ENCODE peak calls at places on chromosome 10, in ten cellular contexts. One of them, this sample, is unnamed.

GRCh38 chr10:100216006-100216405 is 13.4 kb downstream of the CHUK start:
- DNase-seq in transverse colon: no peak
- DNase-seq in brain microvascular endothelial cell: no peak
- DNase-seq in left ventricle myocardium inferior: no peak
- DNase-seq in GM20000: no peak
- DNase-seq in fibroblast of the aortic adventitia: no peak
- DNase-seq in adrenal gland: no peak
- DNase-seq in WTC11: no peak
- DNase-seq in dorsolateral prefrontal cortex: no peak
- DNase-seq in IMR-90: no peak
- DNase-seq in this sample: no peak

GRCh38 chr10:51139176-51139575 is 64.9 kb downstream of the PRKG1 start:
- DNase-seq in transverse colon: no peak
- DNase-seq in brain microvascular endothelial cell: no peak
- DNase-seq in left ventricle myocardium inferior: no peak
- DNase-seq in GM20000: no peak
- DNase-seq in fibroblast of the aortic adventitia: no peak
- DNase-seq in adrenal gland: no peak
- DNase-seq in WTC11: no peak
- DNase-seq in dorsolateral prefrontal cortex: no peak
- DNase-seq in IMR-90: peak
- DNase-seq in this sample: no peak

GRCh38 chr10:43255644-43256431 is 11.0 kb downstream of the RASGEF1A start:
- DNase-seq in transverse colon: no peak
- DNase-seq in brain microvascular endothelial cell: no peak
- DNase-seq in left ventricle myocardium inferior: no peak
- DNase-seq in GM20000: peak
- DNase-seq in fibroblast of the aortic adventitia: peak
- DNase-seq in adrenal gland: peak
- DNase-seq in WTC11: peak
- DNase-seq in dorsolateral prefrontal cortex: no peak
- DNase-seq in IMR-90: no peak
- DNase-seq in this sample: peak

GRCh38 chr10:86293323-86293840 is 73.2 kb downstream of the GRID1 start:
- DNase-seq in transverse colon: no peak
- DNase-seq in brain microvascular endothelial cell: no peak
- DNase-seq in left ventricle myocardium inferior: no peak
- DNase-seq in GM20000: no peak
- DNase-seq in fibroblast of the aortic adventitia: no peak
- DNase-seq in adrenal gland: peak
- DNase-seq in WTC11: no peak
- DNase-seq in dorsolateral prefrontal cortex: no peak
- DNase-seq in IMR-90: no peak
- DNase-seq in this sample: no peak

GRCh38 chr10:1559311-1559710 is 178.0 kb downstream of the ADARB2 start:
- DNase-seq in transverse colon: no peak
- DNase-seq in brain microvascular endothelial cell: no peak
- DNase-seq in left ventricle myocardium inferior: no peak
- DNase-seq in GM20000: no peak
- DNase-seq in fibroblast of the aortic adventitia: no peak
- DNase-seq in adrenal gland: no peak
- DNase-seq in WTC11: no peak
- DNase-seq in dorsolateral prefrontal cortex: no peak
- DNase-seq in IMR-90: no peak
- DNase-seq in this sample: no peak

GRCh38 chr10:11831520-11831951 is 8.4 kb downstream of the PROSER2 start:
- DNase-seq in transverse colon: no peak
- DNase-seq in brain microvascular endothelial cell: no peak
- DNase-seq in left ventricle myocardium inferior: no peak
- DNase-seq in GM20000: no peak
- DNase-seq in fibroblast of the aortic adventitia: peak
- DNase-seq in adrenal gland: no peak
- DNase-seq in WTC11: no peak
- DNase-seq in dorsolateral prefrontal cortex: no peak
- DNase-seq in IMR-90: no peak
- DNase-seq in this sample: no peak

GRCh38 chr10:78510566-78511323 is 477.1 kb downstream of the RPS24 start:
- DNase-seq in transverse colon: no peak
- DNase-seq in brain microvascular endothelial cell: no peak
- DNase-seq in left ventricle myocardium inferior: no peak
- DNase-seq in GM20000: no peak
- DNase-seq in fibroblast of the aortic adventitia: no peak
- DNase-seq in adrenal gland: no peak
- DNase-seq in WTC11: no peak
- DNase-seq in dorsolateral prefrontal cortex: no peak
- DNase-seq in IMR-90: no peak
- DNase-seq in this sample: no peak

GRCh38 chr10:106957825-106958581 is 206.5 kb downstream of the SORCS1 start:
- DNase-seq in transverse colon: no peak
- DNase-seq in brain microvascular endothelial cell: no peak
- DNase-seq in left ventricle myocardium inferior: no peak
- DNase-seq in GM20000: peak
- DNase-seq in fibroblast of the aortic adventitia: no peak
- DNase-seq in adrenal gland: no peak
- DNase-seq in WTC11: no peak
- DNase-seq in dorsolateral prefrontal cortex: no peak
- DNase-seq in IMR-90: no peak
- DNase-seq in this sample: no peak

GRCh38 chr10:18400911-18401260 is 250.5 kb downstream of the NSUN6 start:
- DNase-seq in transverse colon: peak
- DNase-seq in brain microvascular endothelial cell: no peak
- DNase-seq in left ventricle myocardium inferior: no peak
- DNase-seq in GM20000: no peak
- DNase-seq in fibroblast of the aortic adventitia: no peak
- DNase-seq in adrenal gland: peak
- DNase-seq in WTC11: peak
- DNase-seq in dorsolateral prefrontal cortex: peak
- DNase-seq in IMR-90: no peak
- DNase-seq in this sample: no peak

GRCh38 chr10:35434533-35434932 is 98.2 kb downstream of the CCNY start:
- DNase-seq in transverse colon: no peak
- DNase-seq in brain microvascular endothelial cell: no peak
- DNase-seq in left ventricle myocardium inferior: no peak
- DNase-seq in GM20000: no peak
- DNase-seq in fibroblast of the aortic adventitia: no peak
- DNase-seq in adrenal gland: no peak
- DNase-seq in WTC11: no peak
- DNase-seq in dorsolateral prefrontal cortex: no peak
- DNase-seq in IMR-90: no peak
- DNase-seq in this sample: no peak

GRCh38 chr10:7279303-7279702 is 131.5 kb downstream of the SFMBT2 start:
- DNase-seq in transverse colon: no peak
- DNase-seq in brain microvascular endothelial cell: no peak
- DNase-seq in left ventricle myocardium inferior: no peak
- DNase-seq in GM20000: no peak
- DNase-seq in fibroblast of the aortic adventitia: no peak
- DNase-seq in adrenal gland: no peak
- DNase-seq in WTC11: no peak
- DNase-seq in dorsolateral prefrontal cortex: no peak
- DNase-seq in IMR-90: no peak
- DNase-seq in this sample: no peak

GRCh38 chr10:72315054-72315453 is 39.7 kb downstream of the DNAJB12 start:
- DNase-seq in transverse colon: no peak
- DNase-seq in brain microvascular endothelial cell: no peak
- DNase-seq in left ventricle myocardium inferior: no peak
- DNase-seq in GM20000: no peak
- DNase-seq in fibroblast of the aortic adventitia: no peak
- DNase-seq in adrenal gland: peak
- DNase-seq in WTC11: no peak
- DNase-seq in dorsolateral prefrontal cortex: no peak
- DNase-seq in IMR-90: no peak
- DNase-seq in this sample: peak

GRCh38 chr10:47253651-47254375 is 46.2 kb upstream of the GDF10 start:
- DNase-seq in transverse colon: peak
- DNase-seq in brain microvascular endothelial cell: peak
- DNase-seq in left ventricle myocardium inferior: peak
- DNase-seq in GM20000: no peak
- DNase-seq in fibroblast of the aortic adventitia: peak
- DNase-seq in adrenal gland: no peak
- DNase-seq in WTC11: no peak
- DNase-seq in dorsolateral prefrontal cortex: no peak
- DNase-seq in IMR-90: peak
- DNase-seq in this sample: peak

GRCh38 chr10:122264442-122264841 is 6.7 kb upstream of the BTBD16 start:
- DNase-seq in transverse colon: no peak
- DNase-seq in brain microvascular endothelial cell: no peak
- DNase-seq in left ventricle myocardium inferior: no peak
- DNase-seq in GM20000: no peak
- DNase-seq in fibroblast of the aortic adventitia: peak
- DNase-seq in adrenal gland: no peak
- DNase-seq in WTC11: no peak
- DNase-seq in dorsolateral prefrontal cortex: no peak
- DNase-seq in IMR-90: peak
- DNase-seq in this sample: no peak

DNA sequence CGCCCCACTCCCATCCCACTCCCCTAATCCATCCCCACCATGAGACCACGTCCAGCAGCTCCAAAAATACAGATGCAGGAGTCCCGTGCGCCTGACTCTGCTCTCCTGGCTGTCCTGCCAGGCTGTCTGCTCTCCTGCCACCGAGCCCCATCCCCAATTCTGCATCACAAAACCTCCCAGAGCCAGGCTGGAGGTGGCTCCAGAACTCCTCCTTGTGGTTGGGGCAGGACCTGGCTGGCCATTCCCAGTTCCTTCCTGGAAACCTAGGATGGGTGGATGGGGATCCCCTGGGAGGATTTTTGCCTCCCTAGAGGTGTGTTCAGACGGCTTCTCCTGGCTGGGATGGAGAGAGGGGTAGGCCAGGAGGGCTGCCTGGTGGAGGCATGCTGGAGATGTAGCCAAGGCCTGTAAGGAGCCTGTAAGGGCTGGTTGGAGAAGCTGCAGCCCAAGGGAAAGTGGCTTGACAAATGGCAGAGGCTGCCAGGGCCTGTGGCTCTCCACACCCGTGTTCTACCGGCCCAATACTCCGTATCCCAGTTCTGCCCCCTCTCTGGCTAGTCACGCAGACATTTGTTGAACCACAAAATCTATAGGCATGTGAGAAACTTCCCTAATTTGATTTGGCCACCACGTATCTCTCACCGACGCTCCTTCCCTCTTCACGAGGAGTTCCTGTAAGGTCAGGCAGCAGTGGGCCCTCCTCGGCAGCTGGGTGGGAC is 99.3 kb downstream of the ARHGAP22 start:
- DNase-seq in transverse colon: no peak
- DNase-seq in brain microvascular endothelial cell: no peak
- DNase-seq in left ventricle myocardium inferior: no peak
- DNase-seq in GM20000: no peak
- DNase-seq in fibroblast of the aortic adventitia: no peak
- DNase-seq in adrenal gland: peak
- DNase-seq in WTC11: peak
- DNase-seq in dorsolateral prefrontal cortex: no peak
- DNase-seq in IMR-90: no peak
- DNase-seq in this sample: peak
- TF ChIP-seq CTCF in transverse colon: no peak
- TF ChIP-seq CTCF in brain microvascular endothelial cell: peak
- TF ChIP-seq CTCF in left ventricle myocardium inferior: no peak
- TF ChIP-seq CTCF in GM20000: no peak
- TF ChIP-seq CTCF in fibroblast of the aortic adventitia: no peak
- TF ChIP-seq CTCF in adrenal gland: no peak
- TF ChIP-seq CTCF in WTC11: peak
- TF ChIP-seq CTCF in dorsolateral prefrontal cortex: no peak
- TF ChIP-seq CTCF in IMR-90: peak
- TF ChIP-seq CTCF in this sample: no peak

DNA sequence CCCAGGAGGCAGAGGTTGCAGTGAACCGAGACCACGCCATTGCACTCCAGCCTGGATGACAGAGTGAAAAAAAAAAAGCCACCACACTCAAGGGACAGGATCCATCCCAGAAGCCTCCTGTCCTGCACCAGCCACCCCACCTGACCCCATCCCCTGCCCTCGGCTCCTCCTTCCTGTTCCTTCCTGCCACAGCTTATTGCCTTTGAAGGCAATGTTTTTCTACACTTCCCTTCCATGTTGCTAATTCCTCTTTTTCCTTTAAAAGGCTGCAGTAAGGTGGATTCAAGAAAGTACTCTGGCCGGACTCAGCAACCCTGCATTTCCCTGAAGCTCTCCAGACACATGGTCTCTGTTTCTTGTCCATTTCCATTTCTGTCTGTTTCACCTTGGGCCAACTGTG is 80.9 kb downstream of the FAM171A1 start:
- DNase-seq in transverse colon: no peak
- DNase-seq in brain microvascular endothelial cell: no peak
- DNase-seq in left ventricle myocardium inferior: no peak
- DNase-seq in GM20000: no peak
- DNase-seq in fibroblast of the aortic adventitia: no peak
- DNase-seq in adrenal gland: no peak
- DNase-seq in WTC11: no peak
- DNase-seq in dorsolateral prefrontal cortex: no peak
- DNase-seq in IMR-90: no peak
- DNase-seq in this sample: no peak
- TF ChIP-seq CTCF in transverse colon: no peak
- TF ChIP-seq CTCF in brain microvascular endothelial cell: no peak
- TF ChIP-seq CTCF in left ventricle myocardium inferior: no peak
- TF ChIP-seq CTCF in GM20000: no peak
- TF ChIP-seq CTCF in fibroblast of the aortic adventitia: no peak
- TF ChIP-seq CTCF in adrenal gland: no peak
- TF ChIP-seq CTCF in WTC11: no peak
- TF ChIP-seq CTCF in dorsolateral prefrontal cortex: no peak
- TF ChIP-seq CTCF in IMR-90: no peak
- TF ChIP-seq CTCF in this sample: no peak

DNA sequence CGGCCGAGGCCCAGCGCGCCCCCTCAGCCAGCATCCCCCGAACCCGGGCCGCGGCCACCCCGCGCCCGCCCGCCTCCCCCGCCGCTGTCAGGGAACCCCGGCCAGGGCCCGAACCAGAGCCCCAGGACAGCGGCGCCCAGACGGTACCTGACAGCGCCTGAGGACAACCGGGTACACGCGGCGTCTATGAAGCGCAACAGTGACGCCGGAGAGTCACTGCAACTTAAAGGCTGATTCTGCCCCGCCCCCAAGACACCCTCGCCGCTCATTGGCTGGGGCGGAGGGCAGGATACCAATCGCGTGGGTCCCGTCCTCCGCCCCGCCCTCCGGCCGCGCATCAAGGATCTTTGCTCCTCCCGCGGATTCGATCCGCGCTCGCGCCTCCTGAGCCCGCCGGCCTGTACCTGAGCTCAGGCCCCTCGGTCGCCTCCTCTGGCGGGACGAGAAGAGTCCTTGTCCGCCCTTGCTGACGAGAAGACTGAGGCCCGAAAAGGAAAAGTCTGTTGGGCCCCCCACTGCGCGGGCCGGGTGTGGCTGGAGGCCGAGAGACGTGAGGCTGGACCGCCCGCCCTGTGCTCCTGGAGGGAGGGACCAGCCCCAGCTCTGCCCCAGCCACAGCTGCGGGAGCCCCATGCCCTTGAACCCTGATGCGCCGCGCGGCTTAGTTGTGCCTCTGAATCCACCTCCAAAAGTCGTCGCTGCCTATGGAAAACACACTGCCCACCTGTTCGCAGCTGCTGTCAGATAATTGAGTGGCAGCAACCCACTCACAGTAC is at the start of gene OAT:
- DNase-seq in transverse colon: peak
- DNase-seq in brain microvascular endothelial cell: peak
- DNase-seq in left ventricle myocardium inferior: peak
- DNase-seq in GM20000: peak
- DNase-seq in fibroblast of the aortic adventitia: peak
- DNase-seq in adrenal gland: peak
- DNase-seq in WTC11: peak
- DNase-seq in dorsolateral prefrontal cortex: peak
- DNase-seq in IMR-90: peak
- DNase-seq in this sample: peak
- TF ChIP-seq CTCF in transverse colon: no peak
- TF ChIP-seq CTCF in brain microvascular endothelial cell: peak
- TF ChIP-seq CTCF in left ventricle myocardium inferior: no peak
- TF ChIP-seq CTCF in GM20000: no peak
- TF ChIP-seq CTCF in fibroblast of the aortic adventitia: no peak
- TF ChIP-seq CTCF in adrenal gland: no peak
- TF ChIP-seq CTCF in WTC11: no peak
- TF ChIP-seq CTCF in dorsolateral prefrontal cortex: no peak
- TF ChIP-seq CTCF in IMR-90: peak
- TF ChIP-seq CTCF in this sample: no peak

GRCh38 chr10:103445767-103446567 is 6.2 kb downstream of the CALHM2 start:
- DNase-seq in transverse colon: peak
- DNase-seq in brain microvascular endothelial cell: no peak
- DNase-seq in left ventricle myocardium inferior: peak
- DNase-seq in GM20000: no peak
- DNase-seq in fibroblast of the aortic adventitia: peak
- DNase-seq in adrenal gland: peak
- DNase-seq in WTC11: no peak
- DNase-seq in dorsolateral prefrontal cortex: no peak
- DNase-seq in IMR-90: peak
- DNase-seq in this sample: peak
- TF ChIP-seq CTCF in transverse colon: no peak
- TF ChIP-seq CTCF in brain microvascular endothelial cell: no peak
- TF ChIP-seq CTCF in left ventricle myocardium inferior: no peak
- TF ChIP-seq CTCF in GM20000: no peak
- TF ChIP-seq CTCF in fibroblast of the aortic adventitia: no peak
- TF ChIP-seq CTCF in adrenal gland: no peak
- TF ChIP-seq CTCF in WTC11: no peak
- TF ChIP-seq CTCF in dorsolateral prefrontal cortex: no peak
- TF ChIP-seq CTCF in IMR-90: no peak
- TF ChIP-seq CTCF in this sample: no peak